ENCODE peak calls at places on chromosomes 16 and 17, in seven cellular contexts. Y is heart right ventricle; K is psoas muscle; X is left lung; A is mesendoderm; D is effector memory CD4-positive, alpha-beta T cell; E is endodermal cell. V is an unnamed sample. For H3K4me1, the result is how much of the 10 kb centered on the place peaks cover.

GRCh38 chr17:60506312-60506711 is 19.7 kb downstream of the APPBP2 start:
- DNase-seq in K (no peak), E (no peak), A (peak), D (no peak), X (no peak), Y (no peak), V (no peak)

GRCh38 chr17:77319211-77320031 is 178.7 kb downstream of the SEC14L1 start:
- DNase-seq in D (peak), E (peak), X (peak), Y (peak), K (peak), A (peak), V (peak)

GRCh38 chr16:15948532-15949209 is 745 bp upstream of the ABCC1 start:
- DNase-seq in A (no peak), D (no peak), X (no peak), K (no peak), E (no peak), Y (no peak), V (no peak)

GRCh38 chr16:7437135-7437534 is 104.5 kb downstream of the RBFOX1 start:
- DNase-seq in A (no peak), E (no peak), D (no peak), X (no peak), K (no peak), Y (no peak), V (no peak)

GRCh38 chr16:80084163-80084562 is 456.6 kb upstream of the DYNLRB2 start:
- DNase-seq in E (no peak), A (peak), X (no peak), Y (no peak), D (no peak), K (no peak), V (no peak)

GRCh38 chr17:31787857-31788570 is 71.0 kb downstream of the COPRS start:
- DNase-seq in D (no peak), Y (no peak), E (peak), A (peak), X (no peak), K (peak), V (no peak)

GRCh38 chr16:51374346-51374745 is 223.3 kb upstream of the SALL1 start:
- DNase-seq in X (no peak), K (no peak), D (no peak), Y (no peak), E (no peak), A (no peak), V (no peak)

GRCh38 chr17:37701424-37702020 is 43.3 kb downstream of the HNF1B start:
- DNase-seq in X (no peak), K (no peak), D (peak), A (peak), E (peak), Y (no peak), V (no peak)

GRCh38 chr16:68782198-68783174 is 45.4 kb downstream of the CDH1 start:
- DNase-seq in K (no peak), Y (no peak), A (no peak), X (no peak), E (no peak), D (no peak), V (no peak)

GRCh38 chr17:4852504-4853075 is 19.4 kb downstream of the MINK1 start:
- DNase-seq in D (no peak), K (no peak), A (no peak), Y (no peak), X (no peak), E (no peak), V (no peak)

GRCh38 chr16:19102187-19102872 is 11.4 kb upstream of the ITPRIPL2 start:
- DNase-seq in Y (no peak), A (no peak), K (no peak), X (no peak), D (no peak), E (peak), V (no peak)

GRCh38 chr17:2438823-2439222 is 38.0 kb upstream of the MNT start:
- DNase-seq in Y (no peak), A (no peak), X (no peak), E (no peak), K (no peak), D (no peak), V (no peak)

GRCh38 chr16:59296002-59296401 is 561.9 kb upstream of the GOT2 start:
- DNase-seq in E (peak), Y (no peak), K (no peak), D (no peak), X (no peak), A (peak), V (no peak)

GRCh38 chr17:57945999-57946797 is 9.0 kb downstream of the CUEDC1 start:
- DNase-seq in Y (no peak), K (no peak), E (no peak), D (no peak), X (no peak), A (no peak), V (no peak)

GRCh38 chr17:77756028-77756427 is 202.5 kb upstream of the TNRC6C start:
- DNase-seq in D (no peak), X (no peak), Y (no peak), A (no peak), K (no peak), E (no peak), V (no peak)

GRCh38 chr16:1631931-1632637 is 19.9 kb downstream of the CRAMP1 start:
- DNase-seq in A (no peak), Y (no peak), D (no peak), K (no peak), X (peak), E (no peak), V (no peak)

GRCh38 chr17:33261911-33262665 is 31.0 kb downstream of the ASIC2 start:
- DNase-seq in K (no peak), A (no peak), X (no peak), E (no peak), Y (no peak), D (no peak), V (no peak)

GRCh38 chr17:78915872-78916632 is 9.1 kb downstream of the TIMP2 start:
- DNase-seq in Y (peak), E (no peak), D (no peak), K (peak), X (peak), A (peak), V (no peak)

GRCh38 chr16:24729967-24730815 is 740 bp downstream of the TNRC6A start:
- DNase-seq in D (peak), K (peak), A (peak), X (no peak), Y (peak), E (peak), V (peak)

GRCh38 chr17:77332981-77333685 is 192.4 kb downstream of the SEC14L1 start:
- DNase-seq in D (no peak), K (no peak), X (no peak), Y (no peak), A (no peak), E (no peak), V (no peak)

GRCh38 chr17:36742267-36743000 is 141.1 kb downstream of the MRM1 start:
- DNase-seq in K (no peak), D (no peak), E (peak), Y (no peak), A (peak), X (peak), V (no peak)

GRCh38 chr16:79811541-79811940 is 211.0 kb upstream of the MAF start:
- DNase-seq in A (no peak), Y (no peak), E (no peak), K (no peak), D (no peak), X (no peak), V (no peak)

GRCh38 chr17:81727324-81728031 is 15.4 kb downstream of the SLC25A10 start:
- DNase-seq in A (no peak), X (no peak), K (no peak), Y (no peak), E (peak), D (no peak), V (peak)

GRCh38 chr17:2949469-2950044 is 113.8 kb downstream of the OR1D5 start:
- DNase-seq in K (peak), Y (no peak), D (no peak), A (no peak), X (no peak), E (peak), V (no peak)

GRCh38 chr16:995783-996182 is 14.2 kb downstream of the SOX8 start:
- DNase-seq in K (no peak), Y (no peak), E (no peak), X (no peak), D (no peak), A (no peak), V (no peak)

GRCh38 chr16:50275428-50276127 is 9.2 kb downstream of the ADCY7 start:
- DNase-seq in E (no peak), X (no peak), A (no peak), Y (no peak), K (no peak), D (no peak), V (no peak)

GRCh38 chr17:17924131-17924856 is 47.9 kb downstream of the TOM1L2 start:
- DNase-seq in X (no peak), A (no peak), Y (no peak), E (no peak), K (no peak), D (no peak), V (no peak)

GRCh38 chr16:70700101-70701020 is 14.5 kb upstream of the MTSS2 start:
- DNase-seq in D (no peak), E (no peak), A (no peak), Y (peak), K (peak), X (no peak), V (no peak)

GRCh38 chr16:72021043-72021442 is 12.5 kb downstream of the DHODH start:
- DNase-seq in Y (no peak), X (no peak), E (peak), K (no peak), A (peak), D (no peak), V (no peak)

GRCh38 chr16:2795714-2796143 is 2.5 kb upstream of the PRSS41 start:
- DNase-seq in D (no peak), K (no peak), E (peak), Y (no peak), X (no peak), A (no peak), V (no peak)

GRCh38 chr17:63275968-63276349 is 170.1 kb downstream of the CYB561 start:
- DNase-seq in K (no peak), Y (no peak), A (no peak), X (no peak), D (no peak), E (no peak), V (no peak)

GRCh38 chr16:67228034-67228785 is 1.3 kb downstream of the TMEM208 start:
- DNase-seq in Y (no peak), K (no peak), E (peak), D (no peak), A (no peak), X (peak), V (no peak)

GRCh38 chr17:81954131-81955057 is 6.6 kb downstream of the NOTUM start:
- DNase-seq in E (peak), D (no peak), K (no peak), A (no peak), X (no peak), Y (no peak), V (no peak)

GRCh38 chr17:36851230-36851629 is 86.0 kb upstream of the LHX1 start:
- DNase-seq in Y (no peak), A (no peak), E (no peak), K (no peak), X (no peak), D (no peak), V (no peak)

GRCh38 chr16:11534262-11534661 is 52.5 kb downstream of the LITAF start:
- DNase-seq in D (no peak), X (no peak), A (no peak), K (no peak), E (no peak), Y (no peak), V (no peak)

GRCh38 chr16:28192811-28193529 is 18.8 kb downstream of the XPO6 start:
- DNase-seq in Y (no peak), A (no peak), D (peak), E (no peak), K (no peak), X (no peak), V (no peak)

GRCh38 chr17:81666092-81666341 is 388 bp downstream of the OXLD1 start:
- DNase-seq in K (no peak), D (no peak), X (no peak), Y (no peak), E (no peak), A (peak), V (no peak)

GRCh38 chr16:69407702-69408323 is 16.6 kb upstream of the CYB5B start:
- DNase-seq in X (peak), D (no peak), Y (no peak), K (no peak), A (no peak), E (no peak), V (no peak)

GRCh38 chr16:75019586-75019985 is 20.8 kb downstream of the ZNRF1 start:
- DNase-seq in Y (no peak), A (no peak), K (no peak), E (no peak), D (no peak), X (no peak), V (no peak)

GRCh38 chr16:23026777-23027362 is 122.4 kb downstream of the USP31 start:
- DNase-seq in Y (no peak), K (no peak), E (peak), D (no peak), A (peak), X (no peak), V (no peak)

GRCh38 chr16:73062640-73063283 is 14.8 kb upstream of the ZFHX3 start:
- DNase-seq in D (no peak), E (peak), Y (no peak), A (peak), K (no peak), X (no peak), V (no peak)

GRCh38 chr16:73063854-73064226 is 15.9 kb upstream of the ZFHX3 start:
- DNase-seq in A (no peak), E (no peak), X (no peak), K (no peak), Y (no peak), D (no peak), V (no peak)

GRCh38 chr16:73064227-73064995 is 16.5 kb upstream of the ZFHX3 start:
- DNase-seq in E (peak), K (no peak), A (peak), X (peak), D (no peak), Y (no peak), V (no peak)

GRCh38 chr16:73064996-73065349 is 17.0 kb upstream of the ZFHX3 start:
- DNase-seq in X (peak), A (no peak), K (no peak), E (no peak), D (no peak), Y (no peak), V (no peak)

GRCh38 chr16:73063284-73063733 is 15.4 kb upstream of the ZFHX3 start:
- DNase-seq in Y (no peak), A (no peak), K (no peak), D (no peak), X (no peak), E (peak), V (no peak)
- H3K4me3 ChIP-seq in Y (no peak), A (no peak), K (peak), D (no peak), X (peak), E (no peak), V (no peak)

GRCh38 chr17:915416-916201 is 64.0 kb downstream of the NXN start:
- DNase-seq in A (no peak), D (no peak), Y (peak), E (no peak), K (peak), X (no peak), V (no peak)
- H3K27ac ChIP-seq in A (peak), D (no peak), Y (peak), E (peak), K (peak), X (peak), V (no peak)

GRCh38 chr16:88938119-88938932 is 38.7 kb downstream of the CBFA2T3 start:
- DNase-seq in A (no peak), D (no peak), Y (no peak), E (no peak), X (no peak), K (peak), V (no peak)
- H3K4me1 ChIP-seq in A (under half), D (under half), Y (under half), E (under half), X (under half), K (under half), V (under half)

DNA sequence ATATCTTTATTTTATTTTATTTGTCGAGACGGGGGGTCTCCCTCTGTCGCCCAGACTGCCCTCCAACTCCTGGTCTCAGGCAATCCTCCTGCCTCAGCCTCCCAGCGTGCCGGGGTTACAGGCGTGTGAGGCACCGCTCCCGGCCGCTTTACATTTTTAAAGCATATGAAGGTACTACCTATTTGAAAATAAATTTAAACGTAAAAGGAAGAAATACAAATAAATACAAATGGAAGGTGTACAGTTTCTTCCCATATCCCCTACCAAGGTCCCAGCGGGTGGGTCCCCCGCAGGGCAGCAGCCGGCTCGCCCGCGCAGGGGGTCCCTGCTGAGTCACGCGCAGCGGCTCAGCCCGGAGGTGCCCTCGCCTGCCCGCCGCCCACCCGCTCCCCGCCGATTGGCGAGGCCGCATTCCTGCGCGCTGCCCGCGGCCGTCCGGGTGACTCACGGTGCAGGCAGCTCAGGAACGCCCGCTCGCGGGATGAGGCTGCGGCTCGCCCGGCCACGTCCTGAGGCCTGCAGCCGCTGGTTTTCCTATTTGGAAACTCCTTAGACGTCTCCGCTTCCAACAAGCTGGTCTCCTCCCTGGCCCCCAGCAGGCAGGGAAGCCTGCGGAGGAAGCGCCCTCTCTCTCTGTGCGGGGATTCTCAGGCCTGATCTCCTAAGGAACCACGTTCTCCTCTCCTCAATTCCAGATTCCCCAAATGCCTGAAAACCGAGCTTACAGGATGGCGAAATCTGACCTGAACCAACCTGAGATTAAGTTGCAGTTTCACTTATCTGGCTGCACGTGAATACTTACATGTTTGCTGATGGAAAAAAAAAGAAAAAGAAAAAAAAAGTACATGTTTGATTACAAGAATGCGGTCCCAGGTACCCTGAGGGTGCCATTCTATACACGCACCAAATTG is 54.8 kb upstream of the MAP3K14 start:
- DNase-seq in K (peak), D (no peak), E (peak), A (peak), X (peak), Y (peak), V (peak)
- H3K4me3 ChIP-seq in K (peak), D (peak), E (peak), A (no peak), X (peak), Y (no peak), V (no peak)

DNA sequence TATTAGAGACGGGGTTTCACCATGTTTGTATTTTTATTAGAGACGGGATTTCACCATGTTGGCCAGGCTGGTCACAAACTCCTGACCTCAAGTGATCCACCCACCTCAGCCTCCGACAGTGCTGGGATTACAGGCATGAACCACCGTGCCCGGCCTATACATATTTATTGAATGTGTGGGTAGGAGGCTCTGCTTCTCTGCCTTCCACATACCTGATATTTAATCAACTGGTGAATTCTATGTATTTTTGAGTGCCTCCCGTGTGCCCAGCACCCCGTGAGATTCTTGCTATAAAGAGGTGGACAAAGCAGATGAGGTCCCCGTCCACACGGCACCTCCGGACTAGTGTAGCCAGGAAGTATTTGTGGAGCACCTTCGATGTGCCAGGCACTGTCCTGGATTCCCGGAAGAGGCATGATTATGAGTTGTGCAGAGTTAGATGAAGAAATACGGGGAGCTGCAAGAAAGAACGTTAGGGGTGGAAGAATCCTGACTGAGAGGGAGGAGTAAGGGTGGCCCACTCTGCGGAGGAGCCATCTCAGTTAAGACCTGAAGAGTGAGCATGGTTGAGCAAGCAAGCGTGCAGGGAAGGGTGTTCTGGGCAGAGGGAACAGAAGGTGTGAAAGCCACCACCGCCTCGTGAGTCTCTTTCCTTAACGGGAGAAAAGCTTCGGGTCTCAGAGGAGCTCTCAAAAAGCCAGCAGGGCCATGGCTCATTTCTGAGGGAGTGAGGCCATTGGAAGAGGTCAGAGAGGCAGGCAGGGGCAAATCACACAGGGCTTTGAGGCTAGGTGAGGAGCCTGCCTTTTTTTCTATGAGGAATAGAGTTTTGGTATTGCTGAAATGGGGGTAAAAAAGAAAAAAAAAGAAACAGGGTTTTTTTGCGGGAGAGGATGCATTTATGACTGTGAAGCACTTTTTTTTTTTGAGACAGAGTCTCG is 21.2 kb downstream of the CRISPLD2 start:
- DNase-seq in A (no peak), E (no peak), K (no peak), D (no peak), X (no peak), Y (no peak), V (no peak)
- H3K27ac ChIP-seq in A (no peak), E (no peak), K (no peak), D (no peak), X (no peak), Y (peak), V (peak)

GRCh38 chr17:39854909-39855308 is 9.2 kb downstream of the IKZF3 start:
- DNase-seq in E (no peak), A (no peak), X (no peak), K (no peak), D (no peak), Y (no peak), V (no peak)

GRCh38 chr17:39848600-39848999 is 15.5 kb downstream of the IKZF3 start:
- DNase-seq in A (no peak), K (no peak), X (no peak), E (no peak), D (no peak), Y (no peak), V (no peak)

GRCh38 chr17:39852239-39852638 is 11.9 kb downstream of the IKZF3 start:
- DNase-seq in K (no peak), D (no peak), X (no peak), Y (no peak), E (no peak), A (no peak), V (no peak)
- H3K4me1 ChIP-seq in K (under half), D (under half), X (under half), Y (under half), E (under half), A (under half), V (under half)

V was measured in pancreas.